ENCODE peak calls at places on chromosomes 1 and 21, in ten cellular contexts. One of them, this sample, is unnamed.

GRCh38 chr1:244291171-244291866 is 160.4 kb downstream of the ADSS2 start:
- DNase-seq in tibial nerve: no peak
- DNase-seq in anterior cingulate cortex: no peak
- DNase-seq in HEK293T: no peak
- DNase-seq in mucosa of descending colon: no peak
- DNase-seq in suprapubic skin: no peak
- DNase-seq in ACHN: no peak
- DNase-seq in coronary artery: no peak
- DNase-seq in mesendoderm: no peak
- DNase-seq in endothelial cell: no peak
- DNase-seq in this sample: no peak

GRCh38 chr1:61641578-61642336 is 83.2 kb downstream of the TM2D1 start:
- DNase-seq in mucosa of descending colon: peak
- DNase-seq in endothelial cell: peak
- DNase-seq in coronary artery: peak
- DNase-seq in anterior cingulate cortex: peak
- DNase-seq in suprapubic skin: peak
- DNase-seq in tibial nerve: peak
- DNase-seq in ACHN: peak
- DNase-seq in HEK293T: peak
- DNase-seq in mesendoderm: peak
- DNase-seq in this sample: peak

GRCh38 chr21:33452362-33452761 is 27.4 kb downstream of the TMEM50B start:
- DNase-seq in HEK293T: no peak
- DNase-seq in endothelial cell: no peak
- DNase-seq in mucosa of descending colon: no peak
- DNase-seq in coronary artery: no peak
- DNase-seq in ACHN: no peak
- DNase-seq in suprapubic skin: no peak
- DNase-seq in anterior cingulate cortex: no peak
- DNase-seq in tibial nerve: no peak
- DNase-seq in mesendoderm: no peak
- DNase-seq in this sample: no peak

GRCh38 chr1:230979952-230980351 is 1.1 kb downstream of the ARV1 start:
- DNase-seq in mucosa of descending colon: no peak
- DNase-seq in suprapubic skin: no peak
- DNase-seq in tibial nerve: no peak
- DNase-seq in anterior cingulate cortex: no peak
- DNase-seq in HEK293T: no peak
- DNase-seq in coronary artery: no peak
- DNase-seq in mesendoderm: no peak
- DNase-seq in ACHN: no peak
- DNase-seq in endothelial cell: no peak
- DNase-seq in this sample: no peak

GRCh38 chr1:36761073-36761472 is 273.2 kb downstream of the GRIK3 start:
- DNase-seq in mucosa of descending colon: no peak
- DNase-seq in HEK293T: no peak
- DNase-seq in ACHN: no peak
- DNase-seq in coronary artery: no peak
- DNase-seq in mesendoderm: no peak
- DNase-seq in tibial nerve: no peak
- DNase-seq in endothelial cell: no peak
- DNase-seq in anterior cingulate cortex: no peak
- DNase-seq in suprapubic skin: no peak
- DNase-seq in this sample: no peak

GRCh38 chr1:171730052-171730451 is 11.8 kb downstream of the VAMP4 start:
- DNase-seq in endothelial cell: no peak
- DNase-seq in mesendoderm: no peak
- DNase-seq in tibial nerve: no peak
- DNase-seq in HEK293T: no peak
- DNase-seq in anterior cingulate cortex: no peak
- DNase-seq in mucosa of descending colon: no peak
- DNase-seq in suprapubic skin: no peak
- DNase-seq in ACHN: no peak
- DNase-seq in coronary artery: no peak
- DNase-seq in this sample: no peak

GRCh38 chr21:36076878-36077658 is 7.2 kb downstream of the CBR1 start:
- DNase-seq in ACHN: no peak
- DNase-seq in mesendoderm: no peak
- DNase-seq in anterior cingulate cortex: no peak
- DNase-seq in mucosa of descending colon: no peak
- DNase-seq in tibial nerve: no peak
- DNase-seq in coronary artery: no peak
- DNase-seq in endothelial cell: no peak
- DNase-seq in HEK293T: no peak
- DNase-seq in suprapubic skin: no peak
- DNase-seq in this sample: no peak

GRCh38 chr1:185488673-185489311 is 171.7 kb upstream of the IVNS1ABP start:
- DNase-seq in tibial nerve: no peak
- DNase-seq in anterior cingulate cortex: peak
- DNase-seq in coronary artery: no peak
- DNase-seq in ACHN: no peak
- DNase-seq in mucosa of descending colon: peak
- DNase-seq in suprapubic skin: no peak
- DNase-seq in HEK293T: no peak
- DNase-seq in endothelial cell: no peak
- DNase-seq in mesendoderm: no peak
- DNase-seq in this sample: no peak

GRCh38 chr1:58839871-58840835 is 56.3 kb upstream of the JUN start:
- DNase-seq in coronary artery: no peak
- DNase-seq in tibial nerve: no peak
- DNase-seq in endothelial cell: no peak
- DNase-seq in anterior cingulate cortex: no peak
- DNase-seq in mesendoderm: peak
- DNase-seq in ACHN: no peak
- DNase-seq in suprapubic skin: no peak
- DNase-seq in HEK293T: no peak
- DNase-seq in mucosa of descending colon: no peak
- DNase-seq in this sample: no peak

GRCh38 chr21:38773108-38774061 is 32.3 kb upstream of the ETS2 start:
- DNase-seq in mucosa of descending colon: no peak
- DNase-seq in suprapubic skin: no peak
- DNase-seq in coronary artery: no peak
- DNase-seq in anterior cingulate cortex: no peak
- DNase-seq in ACHN: peak
- DNase-seq in mesendoderm: no peak
- DNase-seq in HEK293T: no peak
- DNase-seq in tibial nerve: peak
- DNase-seq in endothelial cell: no peak
- DNase-seq in this sample: no peak

GRCh38 chr1:169670836-169671235 is 40.6 kb downstream of the SELL start:
- DNase-seq in tibial nerve: no peak
- DNase-seq in suprapubic skin: no peak
- DNase-seq in anterior cingulate cortex: no peak
- DNase-seq in coronary artery: no peak
- DNase-seq in endothelial cell: no peak
- DNase-seq in mesendoderm: no peak
- DNase-seq in HEK293T: no peak
- DNase-seq in mucosa of descending colon: no peak
- DNase-seq in ACHN: no peak
- DNase-seq in this sample: no peak

This sample was measured in retina.